ENCODE peak calls at places on chromosome 10, in four cellular contexts. U is fibroblast of lung; K is activated CD8-positive, alpha-beta memory T cell treated with anti-CD3 and anti-CD28 coated beads, Interleukin-2, amount 50 U/mL, for 48 hours; F is erythroblast. V is an unnamed sample.

GRCh38 chr10:121085386-121085785 is 234.2 kb downstream of the WDR11 start:
- DNase-seq in K (no peak), F (no peak), U (no peak), V (no peak)

GRCh38 chr10:73163096-73163495 is 4.7 kb downstream of the ECD start:
- DNase-seq in U (no peak), K (no peak), F (no peak), V (no peak)

GRCh38 chr10:31822616-31823318 is 105.9 kb downstream of the ARHGAP12 start:
- DNase-seq in U (no peak), K (no peak), F (no peak), V (no peak)

GRCh38 chr10:34528320-34528719 is 286.8 kb downstream of the PARD3 start:
- DNase-seq in F (no peak), K (no peak), U (peak; percentile 79), V (no peak)

GRCh38 chr10:88992945-88993537 is 2.4 kb downstream of the FAS start:
- DNase-seq in F (no peak), K (no peak), U (peak; percentile 51), V (no peak)

GRCh38 chr10:118107040-118107439 is 60.3 kb upstream of the RAB11FIP2 start:
- DNase-seq in U (no peak), F (no peak), K (no peak), V (no peak)

GRCh38 chr10:123149162-123149567 is 1.2 kb downstream of the HMX2 start:
- DNase-seq in K (no peak), F (no peak), U (no peak), V (no peak)

GRCh38 chr10:62861507-62861906 is 45.3 kb upstream of the EGR2 start:
- DNase-seq in F (no peak), U (peak; percentile 9), K (no peak), V (no peak)

GRCh38 chr10:58995058-58995596 is 181.3 kb upstream of the PHYHIPL start:
- DNase-seq in U (no peak), K (no peak), F (no peak), V (no peak)

GRCh38 chr10:103763374-103764202 is 91.8 kb downstream of the SH3PXD2A start:
- DNase-seq in U (no peak), F (peak; percentile 20), K (no peak), V (no peak)

GRCh38 chr10:71981024-71981867 is 17.1 kb downstream of the CHST3 start:
- DNase-seq in U (peak; percentile 50), F (no peak), K (no peak), V (no peak)

GRCh38 chr10:90604636-90605035 is 253.2 kb downstream of the HTR7 start:
- DNase-seq in K (no peak), F (no peak), U (no peak), V (no peak)

GRCh38 chr10:4316166-4316810 is 509.7 kb upstream of the AKR1E2 start:
- DNase-seq in F (no peak), U (peak; percentile 89), K (no peak), V (no peak)

GRCh38 chr10:67602268-67602950 is 93.6 kb downstream of the CTNNA3 start:
- DNase-seq in F (no peak), K (no peak), U (peak; percentile 83), V (no peak)

GRCh38 chr10:78948616-78949015 is 120.2 kb upstream of the ZMIZ1 start:
- DNase-seq in K (no peak), U (peak; percentile 56), F (no peak), V (no peak)

GRCh38 chr10:69061305-69062161 is 26.4 kb upstream of the SRGN start:
- DNase-seq in F (peak; percentile 64), K (peak; percentile 65), U (peak; percentile 100), V (no peak)

GRCh38 chr10:114526112-114526496 is 121.8 kb upstream of the AFAP1L2 start:
- DNase-seq in U (peak; percentile 31), F (no peak), K (no peak), V (no peak)

GRCh38 chr10:4771554-4772201 is 54.3 kb upstream of the AKR1E2 start:
- DNase-seq in U (peak; percentile 55), F (no peak), K (no peak), V (no peak)

GRCh38 chr10:42932735-42933453 is 144.0 kb upstream of the RET start:
- DNase-seq in F (no peak), U (no peak), K (peak; percentile 72), V (peak; percentile 67)

GRCh38 chr10:102225646-102226541 is at the start of gene ELOVL3:
- DNase-seq in K (peak; percentile 88), U (peak; percentile 92), F (peak; percentile 94), V (peak; percentile 73)

GRCh38 chr10:43110318-43111071 is 27.8 kb upstream of the CSGALNACT2 start:
- DNase-seq in U (peak; percentile 80), F (no peak), K (no peak), V (no peak)

GRCh38 chr10:15775513-15775912 is 55.8 kb upstream of the ITGA8 start:
- DNase-seq in F (no peak), K (no peak), U (peak; percentile 85), V (no peak)

GRCh38 chr10:17802350-17802749 is 6.8 kb upstream of the MRC1 start:
- DNase-seq in F (no peak), K (no peak), U (no peak), V (no peak)

GRCh38 chr10:22250897-22251605 is 33.2 kb upstream of the EBLN1 start:
- DNase-seq in U (peak; percentile 44), K (no peak), F (peak; percentile 64), V (no peak)

GRCh38 chr10:131187886-131188285 is 123.6 kb downstream of the TCERG1L start:
- DNase-seq in U (no peak), F (no peak), K (peak; percentile 12), V (no peak)

GRCh38 chr10:100186253-100186780 is 488 bp upstream of the ERLIN1 start:
- DNase-seq in K (peak; percentile 55), U (peak; percentile 60), F (no peak), V (peak; percentile 6)

GRCh38 chr10:119542990-119543813 is 683 bp upstream of the RGS10 start:
- DNase-seq in K (peak; percentile 81), U (peak; percentile 60), F (peak; percentile 83), V (peak; percentile 63)

GRCh38 chr10:110471566-110472139 is 26.1 kb upstream of the DUSP5 start:
- DNase-seq in U (no peak), F (no peak), K (no peak), V (no peak)

GRCh38 chr10:17216217-17216900 is 11.7 kb upstream of the VIM start:
- DNase-seq in F (peak; percentile 48), U (peak; percentile 97), K (no peak), V (no peak)

GRCh38 chr10:88831709-88832108 is 19.9 kb downstream of the ANKRD22 start:
- DNase-seq in F (no peak), U (no peak), K (peak; percentile 57), V (peak; percentile 11)

V was measured in activated T-cell treated with anti-CD3 and anti-CD28 coated beads, Interleukin-2, amount 50 U/mL, for 4 hours.